ENCODE peak calls at places on chromosome 9, in four cellular contexts. T is stomach; E is substantia nigra; G is effector memory CD4-positive, alpha-beta T cell. W is an unnamed sample.

GRCh38 chr9:84600739-84601138 is 68.8 kb upstream of the NTRK2 start:
- DNase-seq in G (no peak), T (no peak), E (no peak), W (no peak)

GRCh38 chr9:120839146-120839545 is 3.6 kb downstream of the PSMD5 start:
- DNase-seq in E (no peak), T (no peak), G (no peak), W (no peak)

GRCh38 chr9:122389799-122390481 is 19.1 kb downstream of the PTGS1 start:
- DNase-seq in G (no peak), T (peak), E (no peak), W (no peak)

GRCh38 chr9:84145780-84146179 is 165.2 kb downstream of the RMI1 start:
- DNase-seq in E (no peak), T (no peak), G (no peak), W (no peak)

GRCh38 chr9:101437806-101438232 is 2.2 kb upstream of the ALDOB start:
- DNase-seq in T (peak), E (no peak), G (no peak), W (no peak)

GRCh38 chr9:35553670-35554543 is 51.2 kb upstream of the TESK1 start:
- DNase-seq in T (peak), E (peak), G (no peak), W (peak)

GRCh38 chr9:120857481-120857880 is 14.8 kb upstream of the PSMD5 start:
- DNase-seq in E (no peak), G (no peak), T (peak), W (no peak)

GRCh38 chr9:132702254-132702653 is 32.0 kb downstream of the GTF3C4 start:
- DNase-seq in E (no peak), T (no peak), G (no peak), W (no peak)

GRCh38 chr9:136232964-136233363 is 12.6 kb downstream of the QSOX2 start:
- DNase-seq in T (no peak), E (no peak), G (no peak), W (no peak)

GRCh38 chr9:2132484-2133082 is 117.4 kb downstream of the SMARCA2 start:
- DNase-seq in T (no peak), G (no peak), E (no peak), W (no peak)

GRCh38 chr9:124453586-124454191 is 3.4 kb downstream of the ADGRD2 start:
- DNase-seq in T (no peak), E (no peak), G (no peak), W (no peak)

GRCh38 chr9:125743687-125744428 is 3.3 kb upstream of the PBX3 start:
- DNase-seq in T (no peak), G (no peak), E (no peak), W (no peak)

GRCh38 chr9:127450170-127450830 is 906 bp downstream of the RPL12 start:
- DNase-seq in G (no peak), T (peak), E (no peak), W (no peak)

GRCh38 chr9:34996905-34997279 is 7.3 kb downstream of the DNAJB5 start:
- DNase-seq in G (no peak), T (no peak), E (no peak), W (no peak)

GRCh38 chr9:85897853-85898252 is 43.1 kb upstream of the NAA35 start:
- DNase-seq in E (no peak), T (no peak), G (no peak), W (no peak)

GRCh38 chr9:27292646-27293045 is 4.3 kb downstream of the EQTN start:
- DNase-seq in T (no peak), E (no peak), G (no peak), W (no peak)

DNA sequence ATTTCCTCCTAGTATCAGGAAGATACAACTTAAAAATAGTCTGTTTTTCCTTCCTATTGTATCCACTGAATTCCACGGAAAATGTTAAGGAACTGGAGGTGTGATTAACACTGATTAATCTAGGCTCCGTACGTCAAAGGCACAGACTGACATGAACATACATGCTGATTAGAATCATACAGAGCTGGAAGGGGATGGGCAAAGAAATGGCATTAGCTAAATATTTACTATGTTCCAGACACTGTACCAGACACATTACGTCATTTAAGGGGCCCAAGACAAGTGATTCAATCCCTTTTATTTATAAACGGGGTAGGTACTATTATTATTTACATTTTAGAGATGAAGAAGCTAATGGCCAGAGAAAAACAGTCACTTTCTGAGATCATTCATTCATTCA is 1.9 kb upstream of the TGFBR1 start:
- DNase-seq in T (no peak), G (no peak), E (no peak), W (no peak)
- H3K27ac ChIP-seq in T (peak), G (no peak), E (no peak), W (no peak)

DNA sequence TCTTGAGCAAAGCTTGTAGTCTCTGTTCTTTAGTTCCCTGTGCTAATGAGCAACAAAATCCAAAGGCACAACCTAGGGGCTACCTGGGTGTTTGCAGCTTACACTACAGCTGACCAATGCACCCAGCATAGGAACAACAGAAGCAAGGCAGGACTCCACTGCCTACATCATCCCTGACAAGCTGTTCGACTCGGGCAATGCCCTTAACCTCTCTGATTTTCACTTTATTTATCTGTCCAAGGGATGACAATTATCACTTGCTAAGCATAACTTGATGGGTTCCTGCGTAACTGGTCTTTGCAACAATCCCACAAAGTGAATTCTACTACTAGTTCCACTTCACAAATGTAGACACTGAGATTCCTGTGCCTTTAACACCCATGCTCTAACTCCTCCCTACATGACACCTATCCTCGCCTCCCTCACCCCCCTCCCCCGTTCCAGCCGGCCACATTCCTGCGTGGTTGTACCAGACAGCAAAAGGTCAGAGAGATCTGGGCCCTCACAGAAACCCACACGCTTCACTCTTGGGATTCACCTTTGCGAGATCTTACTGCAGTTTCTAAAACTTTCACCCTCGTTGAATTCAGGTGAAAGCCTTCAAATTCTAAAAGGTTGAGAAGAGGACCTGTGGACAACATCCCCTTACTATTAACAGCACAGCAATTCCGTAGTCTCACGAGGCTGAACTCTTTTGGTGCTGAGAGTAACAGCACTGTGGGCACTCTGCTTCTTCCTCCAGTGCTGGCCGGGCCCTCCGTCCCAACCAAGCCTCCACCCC is 995 bp downstream of the IPPK start:
- DNase-seq in G (peak), T (no peak), E (no peak), W (no peak)
- H3K27ac ChIP-seq in G (peak), T (peak), E (peak), W (peak)

DNA sequence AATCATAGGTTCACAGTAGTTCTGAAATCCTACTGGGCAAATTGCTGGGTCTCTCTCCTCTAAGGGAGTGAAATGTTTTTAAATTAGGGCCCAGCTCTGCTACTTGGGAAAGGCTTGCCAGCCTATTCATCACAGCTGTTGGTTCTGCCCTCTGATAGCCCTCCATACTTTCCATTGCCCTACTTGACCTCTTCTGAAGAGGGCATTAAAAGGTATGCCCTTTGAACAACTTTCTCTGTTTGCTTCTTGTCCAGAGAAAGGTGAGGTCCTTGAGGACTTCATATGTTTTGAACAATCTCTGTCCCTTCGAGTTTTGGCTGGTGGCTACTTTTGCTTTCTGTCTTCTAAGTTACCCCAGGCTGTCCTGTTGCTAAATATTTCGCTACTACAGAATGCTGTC is 62.3 kb upstream of the JAK2 start:
- DNase-seq in E (no peak), G (no peak), T (no peak), W (no peak)
- H3K27ac ChIP-seq in E (no peak), G (no peak), T (no peak), W (no peak)

GRCh38 chr9:128469070-128469469 is 13.3 kb downstream of the ODF2 start:
- DNase-seq in E (no peak), T (no peak), G (no peak), W (no peak)
- H3K27ac ChIP-seq in E (no peak), T (no peak), G (no peak), W (no peak)

DNA sequence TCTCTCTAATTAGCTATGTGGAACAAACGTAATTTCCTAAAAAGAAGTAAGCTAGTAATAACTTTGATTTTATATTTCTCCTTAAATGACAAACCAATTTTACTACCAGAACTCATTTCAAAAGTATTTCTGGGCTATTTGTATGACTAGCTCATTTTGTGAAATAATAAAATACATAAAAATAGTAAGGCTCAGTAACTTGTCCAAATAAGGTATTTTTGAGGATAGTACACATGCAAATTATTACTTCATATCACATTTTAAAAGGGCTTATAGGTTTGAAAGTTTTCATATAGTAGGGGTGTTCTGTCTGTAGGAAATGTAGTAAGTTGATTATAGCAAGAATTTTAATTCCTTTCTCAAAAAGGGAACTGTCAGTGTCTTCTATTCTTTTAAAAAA is 26.5 kb downstream of the C9orf85 start:
- DNase-seq in T (no peak), E (no peak), G (no peak), W (no peak)
- H3K27ac ChIP-seq in T (no peak), E (peak), G (no peak), W (peak)

DNA sequence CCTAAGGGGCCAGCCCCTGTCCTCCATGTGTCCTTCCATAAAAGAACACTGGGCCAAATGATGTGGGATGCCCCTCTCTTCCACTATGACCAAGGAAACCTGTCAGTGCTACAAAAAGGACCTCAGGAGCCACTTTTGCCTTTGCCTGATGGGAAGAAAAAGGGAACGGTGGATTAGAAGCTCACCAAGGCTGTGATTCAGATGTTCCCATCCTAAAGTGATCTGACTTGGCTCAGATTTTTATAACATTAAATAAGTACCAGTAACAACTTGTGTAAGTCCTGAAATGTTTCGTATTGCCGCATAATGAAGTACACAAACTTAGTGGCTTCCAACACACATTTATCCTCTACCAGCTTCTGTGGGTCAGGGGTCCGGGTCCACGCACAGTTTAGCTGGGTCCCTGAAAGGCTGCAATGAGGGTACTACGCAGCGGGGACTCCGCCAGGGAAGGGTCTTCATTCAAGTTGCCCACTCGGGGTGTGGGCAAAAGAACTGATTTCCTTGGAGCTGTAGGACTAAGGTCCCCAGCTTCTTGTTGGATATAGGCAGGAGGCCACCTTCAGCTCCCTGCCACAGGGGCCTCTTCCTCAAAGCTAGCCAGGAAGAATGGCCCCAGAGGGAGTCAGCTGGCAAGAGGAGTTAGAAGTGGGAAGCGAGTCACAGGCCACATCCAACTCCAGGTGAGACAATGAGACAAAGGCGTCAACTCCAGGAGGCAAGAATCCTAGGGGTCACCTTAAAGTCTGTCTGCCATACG is 60.4 kb downstream of the RAPGEF1 start:
- DNase-seq in G (no peak), E (no peak), T (no peak), W (no peak)
- H3K27ac ChIP-seq in G (peak), E (peak), T (peak), W (peak)

GRCh38 chr9:89637787-89638186 is 33.0 kb downstream of the GADD45G start:
- DNase-seq in E (no peak), G (no peak), T (no peak), W (no peak)
- H3K27ac ChIP-seq in E (no peak), G (no peak), T (no peak), W (no peak)

GRCh38 chr9:6692433-6692832 is 46.9 kb upstream of the GLDC start:
- DNase-seq in T (no peak), G (no peak), E (no peak), W (no peak)

GRCh38 chr9:6681957-6682501 is 36.5 kb upstream of the GLDC start:
- DNase-seq in G (no peak), T (no peak), E (no peak), W (no peak)

GRCh38 chr9:6689893-6690634 is 44.5 kb upstream of the GLDC start:
- DNase-seq in E (no peak), G (no peak), T (no peak), W (no peak)

GRCh38 chr9:6686396-6686795 is 40.9 kb upstream of the GLDC start:
- DNase-seq in E (no peak), G (no peak), T (no peak), W (no peak)

GRCh38 chr9:6687180-6687579 is 41.7 kb upstream of the GLDC start:
- DNase-seq in E (no peak), G (no peak), T (no peak), W (no peak)
- H3K27ac ChIP-seq in E (no peak), G (no peak), T (no peak), W (no peak)

DNA sequence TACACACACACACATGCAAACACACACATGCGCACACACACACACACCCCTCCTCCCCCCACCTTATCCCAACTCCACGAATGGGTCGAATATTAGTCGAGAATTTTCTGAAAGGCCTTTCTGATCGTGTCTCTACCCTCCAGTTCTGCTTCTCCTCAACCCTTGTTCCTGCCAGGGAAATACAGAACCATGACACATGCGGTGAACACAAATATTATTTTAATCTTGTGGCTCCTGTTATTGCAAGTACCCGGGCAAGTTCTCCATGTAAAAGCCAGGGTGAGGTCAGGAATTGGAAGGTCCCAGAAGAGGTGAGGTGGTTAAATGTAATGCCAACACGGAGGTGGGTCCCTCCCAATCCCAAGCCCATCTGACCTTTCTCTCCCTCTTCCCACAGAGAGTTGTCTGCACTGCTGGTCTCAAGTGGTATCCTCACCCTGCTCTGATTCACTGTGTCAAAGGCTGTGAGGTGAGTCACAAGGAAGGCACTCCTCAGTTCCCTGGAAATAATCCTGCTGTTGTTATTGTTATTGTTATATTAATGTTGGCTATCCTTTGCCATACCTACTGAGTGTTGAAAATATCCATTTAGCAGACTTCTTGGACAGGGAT is 223.7 kb downstream of the PAPPA start:
- DNase-seq in G (no peak), T (no peak), E (no peak), W (no peak)
- H3K27ac ChIP-seq in G (no peak), T (no peak), E (no peak), W (no peak)

W was measured in caudate nucleus.